ENCODE peak calls at places on chromosome X, in ten cellular contexts. O is coronary artery; L is NCI-H1105 treated with DMSO at 0.1 percent for 48 hours; S is NCI-H2029; K is LHCN-M2; I is stimulated activated CD4-positive, alpha-beta T cell treated with anti-CD3 and anti-CD28 coated beads, Interleukin-4, amount 100 ng/mL, for 4 hours; Q is T-helper 17 cell; E is MV-4-11; C is activated T-helper 1 cell treated with anti-CD3 and anti-CD28 coated beads, Interleukin-12 subunit alpha, Interleukin-12 subunit beta, Interleukin-2, Interleukin-4 antibody, amounts not matched to agents 30 ng/mL and 10 ng/mL and 1 ng/mL, durations not matched to agents 14 hours and 24 hours and 36 hours; A is AG09319. M is an unnamed sample.
A peak's percentile ranks its signal among the peaks of the same experiment; 100 is the strongest.

GRCh38 chrX:39519566-39520301 is 578.0 kb downstream of the BCOR start:
- DNase-seq in O (no peak), L (peak; percentile 86), S (peak; percentile 11), K (no peak), I (no peak), Q (no peak), E (no peak), C (no peak), A (no peak), M (no peak)

GRCh38 chrX:31845003-31845402 is 773.2 kb upstream of the FTHL17 start:
- DNase-seq in O (no peak), L (no peak), S (no peak), K (peak; percentile 1), I (no peak), Q (no peak), E (no peak), C (no peak), A (no peak), M (no peak)

GRCh38 chrX:104679175-104679574 is 113.2 kb downstream of the IL1RAPL2 start:
- DNase-seq in O (no peak), L (no peak), S (no peak), K (peak; percentile 92), I (no peak), Q (no peak), E (peak; percentile 34), C (no peak), A (no peak), M (no peak)

GRCh38 chrX:29617725-29618124 is 597.6 kb upstream of the MAGEB2 start:
- DNase-seq in O (no peak), L (no peak), S (no peak), K (peak; percentile 18), I (no peak), Q (no peak), E (no peak), C (no peak), A (no peak), M (no peak)

GRCh38 chrX:131752493-131753198 is 208.8 kb downstream of the OR13H1 start:
- DNase-seq in O (peak; percentile 87), L (no peak), S (no peak), K (no peak), I (no peak), Q (no peak), E (no peak), C (no peak), A (peak; percentile 78), M (no peak)

GRCh38 chrX:45517090-45517973 is 316.7 kb upstream of the DIPK2B start:
- DNase-seq in O (no peak), L (peak; percentile 3), S (no peak), K (peak; percentile 85), I (no peak), Q (no peak), E (no peak), C (no peak), A (no peak), M (peak; percentile 41)

GRCh38 chrX:68941385-68941952 is 112.6 kb downstream of the EFNB1 start:
- DNase-seq in O (peak; percentile 58), L (no peak), S (no peak), K (no peak), I (no peak), Q (no peak), E (no peak), C (no peak), A (no peak), M (no peak)

GRCh38 chrX:18119856-18120255 is 100.8 kb downstream of the BEND2 start:
- DNase-seq in O (no peak), L (peak; percentile 30), S (no peak), K (no peak), I (peak; percentile 1), Q (no peak), E (no peak), C (no peak), A (no peak), M (no peak)

GRCh38 chrX:267771-268261 is 13.4 kb upstream of the PLCXD1 start:
- DNase-seq in O (peak; percentile 54), L (no peak), S (no peak), K (no peak), I (no peak), Q (no peak), E (no peak), C (no peak), A (no peak), M (no peak)

GRCh38 chrX:427812-428725 is 41.4 kb upstream of the PPP2R3B start:
- DNase-seq in O (no peak), L (no peak), S (no peak), K (no peak), I (peak; percentile 11), Q (no peak), E (no peak), C (no peak), A (no peak), M (no peak)

GRCh38 chrX:40871385-40872082 is 136.2 kb upstream of the MED14 start:
- DNase-seq in O (no peak), L (no peak), S (no peak), K (no peak), I (no peak), Q (no peak), E (no peak), C (no peak), A (no peak), M (no peak)

GRCh38 chrX:130109429-130110378 is 593 bp downstream of the ELF4 start:
- DNase-seq in O (no peak), L (peak; percentile 18), S (no peak), K (peak; percentile 39), I (no peak), Q (no peak), E (no peak), C (no peak), A (no peak), M (no peak)

GRCh38 chrX:135275973-135276372 is 24.1 kb downstream of the ETDA start:
- DNase-seq in O (no peak), L (no peak), S (no peak), K (no peak), I (no peak), Q (no peak), E (peak; percentile 70), C (no peak), A (no peak), M (no peak)

GRCh38 chrX:10121787-10122186 is 35.0 kb upstream of the CLCN4 start:
- DNase-seq in O (no peak), L (no peak), S (no peak), K (no peak), I (no peak), Q (no peak), E (peak; percentile 95), C (no peak), A (no peak), M (no peak)

GRCh38 chrX:25014366-25014838 is 1.4 kb downstream of the ARX start:
- DNase-seq in O (no peak), L (no peak), S (no peak), K (no peak), I (no peak), Q (no peak), E (no peak), C (no peak), A (no peak), M (no peak)

GRCh38 chrX:104195013-104195412 is 28.8 kb downstream of the FAM199X start:
- DNase-seq in O (no peak), L (no peak), S (no peak), K (no peak), I (no peak), Q (no peak), E (no peak), C (no peak), A (no peak), M (no peak)

GRCh38 chrX:45445745-45446412 is 245.2 kb upstream of the DIPK2B start:
- DNase-seq in O (no peak), L (no peak), S (no peak), K (peak; percentile 80), I (no peak), Q (no peak), E (peak; percentile 80), C (no peak), A (no peak), M (no peak)

GRCh38 chrX:148417934-148418333 is 82.5 kb upstream of the AFF2 start:
- DNase-seq in O (no peak), L (no peak), S (no peak), K (peak; percentile 62), I (no peak), Q (no peak), E (no peak), C (no peak), A (no peak), M (no peak)

GRCh38 chrX:115147220-115147619 is 42.0 kb upstream of the RBMXL3 start:
- DNase-seq in O (no peak), L (peak; percentile 51), S (no peak), K (peak; percentile 1), I (no peak), Q (no peak), E (no peak), C (no peak), A (no peak), M (no peak)

GRCh38 chrX:71315917-71316316 is 14.4 kb downstream of the ITGB1BP2 start:
- DNase-seq in O (no peak), L (no peak), S (no peak), K (peak; percentile 40), I (no peak), Q (no peak), E (no peak), C (no peak), A (peak; percentile 32), M (no peak)

GRCh38 chrX:56000169-56000568 is 232.0 kb upstream of the KLF8 start:
- DNase-seq in O (no peak), L (no peak), S (no peak), K (peak; percentile 69), I (no peak), Q (no peak), E (no peak), C (no peak), A (no peak), M (no peak)

GRCh38 chrX:48789366-48790220 is 3.2 kb downstream of the GATA1 start:
- DNase-seq in O (no peak), L (no peak), S (no peak), K (no peak), I (no peak), Q (no peak), E (no peak), C (no peak), A (no peak), M (no peak)

GRCh38 chrX:139739138-139739537 is 31.2 kb upstream of the MCF2 start:
- DNase-seq in O (no peak), L (no peak), S (no peak), K (peak; percentile 89), I (no peak), Q (no peak), E (peak; percentile 63), C (no peak), A (no peak), M (peak; percentile 5)

GRCh38 chrX:16416588-16416987 is 233.4 kb upstream of the S100G start:
- DNase-seq in O (no peak), L (no peak), S (no peak), K (no peak), I (no peak), Q (no peak), E (no peak), C (no peak), A (no peak), M (no peak)

GRCh38 chrX:139201924-139202323 is 328.6 kb upstream of the F9 start:
- DNase-seq in O (no peak), L (no peak), S (no peak), K (no peak), I (no peak), Q (no peak), E (no peak), C (no peak), A (no peak), M (no peak)

GRCh38 chrX:119292445-119292844 is 56.4 kb downstream of the PGRMC1 start:
- DNase-seq in O (no peak), L (no peak), S (no peak), K (no peak), I (no peak), Q (no peak), E (no peak), C (no peak), A (no peak), M (no peak)

GRCh38 chrX:103845165-103845653 is 13.2 kb upstream of the RAB9B start:
- DNase-seq in O (no peak), L (peak; percentile 54), S (peak; percentile 0), K (peak; percentile 46), I (peak; percentile 10), Q (peak; percentile 13), E (no peak), C (peak; percentile 3), A (peak; percentile 45), M (peak; percentile 66)